ENCODE peak calls at places on chromosome 18, in ten cellular contexts. N, P, X, Y, D, A, W, I, V and M are unnamed samples.

GRCh38 chr18:40877096-40877495 is 1077.9 kb upstream of the PIK3C3 start:
- DNase-seq in N (no peak), P (no peak), X (no peak), Y (no peak), D (peak; percentile 18), A (no peak), W (no peak), I (no peak), V (no peak), M (no peak)

GRCh38 chr18:48027401-48027931 is 97.0 kb upstream of the SMAD2 start:
- DNase-seq in N (no peak), P (no peak), X (peak; percentile 67), Y (no peak), D (no peak), A (no peak), W (no peak), I (no peak), V (no peak), M (no peak)

GRCh38 chr18:79526468-79527460 is 131.0 kb downstream of the NFATC1 start:
- DNase-seq in N (no peak), P (no peak), X (peak; percentile 75), Y (no peak), D (no peak), A (peak; percentile 60), W (no peak), I (no peak), V (peak; percentile 28), M (no peak)

GRCh38 chr18:23573020-23573419 is 13.3 kb downstream of the NPC1 start:
- DNase-seq in N (no peak), P (no peak), X (no peak), Y (no peak), D (no peak), A (no peak), W (no peak), I (no peak), V (no peak), M (no peak)

GRCh38 chr18:77711096-77711495 is 461.4 kb downstream of the GALR1 start:
- DNase-seq in N (no peak), P (no peak), X (no peak), Y (no peak), D (no peak), A (no peak), W (no peak), I (no peak), V (no peak), M (no peak)

GRCh38 chr18:46098616-46098933 is 479 bp upstream of the ATP5F1A start:
- DNase-seq in N (no peak), P (no peak), X (no peak), Y (no peak), D (no peak), A (no peak), W (no peak), I (no peak), V (no peak), M (no peak)

GRCh38 chr18:49967171-49967570 is 153.8 kb upstream of the ACAA2 start:
- DNase-seq in N (no peak), P (no peak), X (no peak), Y (no peak), D (no peak), A (no peak), W (no peak), I (no peak), V (no peak), M (peak; percentile 41)

GRCh38 chr18:39647627-39648502 is 2082.3 kb upstream of the CELF4 start:
- DNase-seq in N (no peak), P (no peak), X (no peak), Y (no peak), D (peak; percentile 70), A (no peak), W (no peak), I (peak; percentile 34), V (no peak), M (no peak)

GRCh38 chr18:8696749-8697211 is 8.6 kb upstream of the MTCL1 start:
- DNase-seq in N (peak; percentile 37), P (peak; percentile 78), X (peak; percentile 84), Y (peak; percentile 83), D (peak; percentile 64), A (peak; percentile 93), W (peak; percentile 53), I (peak; percentile 69), V (peak; percentile 60), M (peak; percentile 59)

GRCh38 chr18:79400591-79401381 is 5.1 kb downstream of the NFATC1 start:
- DNase-seq in N (no peak), P (peak; percentile 84), X (peak; percentile 61), Y (no peak), D (no peak), A (peak; percentile 86), W (peak; percentile 66), I (no peak), V (no peak), M (no peak)

GRCh38 chr18:8601277-8602032 is 7.8 kb upstream of the RAB12 start:
- DNase-seq in N (no peak), P (no peak), X (no peak), Y (no peak), D (no peak), A (no peak), W (peak; percentile 11), I (no peak), V (no peak), M (no peak)

GRCh38 chr18:49206717-49207116 is 253.7 kb downstream of the DYM start:
- DNase-seq in N (peak; percentile 14), P (no peak), X (no peak), Y (no peak), D (no peak), A (peak; percentile 61), W (no peak), I (no peak), V (no peak), M (no peak)